ENCODE peak calls at places on chromosomes 6 and 20, in ten cellular contexts. X, Z, L, K, F, C, M, D, E and V are unnamed samples.
A peak's percentile ranks its signal among the peaks of the same experiment; 100 is the strongest.

GRCh38 chr20:49437057-49437456 is 45.4 kb downstream of the KCNB1 start:
- DNase-seq in E (no peak), C (no peak), F (no peak), X (no peak), D (no peak), M (no peak), K (no peak), L (no peak), Z (no peak), V (no peak)

GRCh38 chr6:168541307-168541706 is 100.3 kb downstream of the SMOC2 start:
- DNase-seq in E (no peak), L (no peak), F (no peak), K (no peak), C (no peak), D (no peak), M (no peak), Z (no peak), X (no peak), V (no peak)

GRCh38 chr6:74879234-74879633 is 326.6 kb downstream of the COL12A1 start:
- DNase-seq in Z (no peak), C (no peak), L (no peak), M (peak; percentile 63), D (no peak), X (peak; percentile 65), K (no peak), F (peak; percentile 96), E (no peak), V (no peak)

GRCh38 chr6:74814440-74814839 is 391.4 kb downstream of the COL12A1 start:
- DNase-seq in Z (no peak), M (no peak), D (no peak), C (no peak), F (no peak), K (no peak), L (no peak), X (no peak), E (no peak), V (no peak)

GRCh38 chr6:108896111-108896661 is 48.0 kb downstream of the ARMC2 start:
- DNase-seq in D (no peak), L (no peak), E (no peak), C (peak; percentile 89), K (no peak), X (peak; percentile 20), Z (no peak), M (peak; percentile 55), F (peak; percentile 74), V (no peak)

GRCh38 chr6:111642463-111643158 is 36.9 kb upstream of the TRAF3IP2 start:
- DNase-seq in L (peak; percentile 70), D (peak; percentile 51), M (peak; percentile 29), F (peak; percentile 72), X (peak; percentile 36), K (no peak), C (peak; percentile 80), Z (no peak), E (peak; percentile 59), V (peak; percentile 52)

GRCh38 chr6:167828325-167828956 is 1.7 kb downstream of the AFDN start:
- DNase-seq in M (no peak), D (peak; percentile 7), L (no peak), X (no peak), F (peak; percentile 61), C (no peak), E (no peak), Z (no peak), K (no peak), V (no peak)

GRCh38 chr6:47195251-47195650 is 114.5 kb downstream of the TNFRSF21 start:
- DNase-seq in D (no peak), K (peak; percentile 71), X (no peak), Z (no peak), M (no peak), L (no peak), F (no peak), E (no peak), C (no peak), V (peak; percentile 54)

GRCh38 chr6:113564401-113565161 is 292.6 kb upstream of the MARCKS start:
- DNase-seq in L (no peak), C (peak; percentile 12), K (peak; percentile 88), X (no peak), F (peak; percentile 21), Z (peak; percentile 5), D (no peak), M (peak; percentile 79), E (peak; percentile 67), V (peak; percentile 80)

GRCh38 chr6:30555428-30556005 is 772 bp downstream of the GNL1 start:
- DNase-seq in D (peak; percentile 44), Z (peak; percentile 29), F (peak; percentile 20), E (peak; percentile 52), X (peak; percentile 31), K (peak; percentile 75), L (no peak), M (no peak), C (peak; percentile 64), V (peak; percentile 58)

GRCh38 chr6:81718126-81718525 is 34.4 kb downstream of the TENT5A start:
- DNase-seq in F (no peak), K (no peak), E (no peak), X (no peak), L (no peak), M (no peak), C (no peak), Z (no peak), D (no peak), V (no peak)

GRCh38 chr6:6851862-6852261 is 255.9 kb upstream of the RREB1 start:
- DNase-seq in F (no peak), X (no peak), M (no peak), C (no peak), K (no peak), D (no peak), E (no peak), L (no peak), Z (no peak), V (no peak)

GRCh38 chr20:7893019-7893730 is 47.1 kb downstream of the HAO1 start:
- DNase-seq in C (peak; percentile 13), K (no peak), D (no peak), L (no peak), F (peak; percentile 72), Z (no peak), X (peak; percentile 14), M (no peak), E (no peak), V (no peak)

GRCh38 chr20:7459123-7459522 is 481.1 kb downstream of the HAO1 start:
- DNase-seq in L (no peak), F (peak; percentile 8), E (no peak), X (peak; percentile 2), K (no peak), D (no peak), M (no peak), Z (no peak), C (no peak), V (no peak)

GRCh38 chr20:41172296-41173140 is 35.2 kb downstream of the PLCG1 start:
- DNase-seq in F (no peak), D (no peak), Z (no peak), M (no peak), C (no peak), K (peak; percentile 57), E (no peak), X (no peak), L (no peak), V (peak; percentile 14)

GRCh38 chr6:147506704-147507114 is 1.8 kb upstream of the SAMD5 start:
- DNase-seq in C (peak; percentile 61), Z (peak; percentile 65), K (peak; percentile 81), D (no peak), L (no peak), M (no peak), F (peak; percentile 63), E (peak; percentile 70), X (peak; percentile 51), V (peak; percentile 66)
- TF ChIP-seq CTCF in C (peak; percentile 70), Z (peak; percentile 67), K (peak; percentile 66), D (peak; percentile 53), L (peak; percentile 82), M (peak; percentile 89), F (peak; percentile 65), E (peak; percentile 86), X (peak; percentile 76), V (peak; percentile 89)

DNA sequence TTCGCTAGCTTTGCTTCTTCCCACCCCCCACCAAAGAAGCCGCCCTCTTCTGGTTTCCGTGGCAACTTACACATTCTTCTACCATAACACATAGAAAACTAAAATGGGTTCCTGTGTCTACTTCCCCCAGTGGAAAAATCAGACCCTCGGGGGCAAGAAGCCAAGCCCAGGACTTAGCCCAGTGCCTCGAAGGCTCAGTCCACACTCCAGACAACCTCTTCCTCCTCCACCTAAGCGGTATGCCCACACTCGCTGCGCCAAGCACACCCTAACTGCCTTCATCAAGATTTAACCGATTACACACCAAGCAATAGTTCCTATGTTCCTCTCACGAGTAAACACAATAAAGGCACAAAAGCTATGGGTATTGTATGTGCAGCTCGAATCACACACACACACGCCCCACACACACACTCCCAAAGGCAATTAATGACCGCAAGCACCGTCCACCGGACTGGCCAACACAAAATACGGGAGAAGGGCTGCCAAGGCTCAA is 537 bp downstream of the PPIL4 start:
- DNase-seq in L (no peak), Z (peak; percentile 19), K (no peak), C (peak; percentile 74), X (peak; percentile 30), E (peak; percentile 24), F (peak; percentile 30), M (peak; percentile 41), D (peak; percentile 70), V (peak; percentile 30)
- TF ChIP-seq CTCF in L (no peak), Z (no peak), K (no peak), C (peak; percentile 3), X (peak; percentile 12), E (peak; percentile 4), F (no peak), M (no peak), D (peak; percentile 71), V (no peak)

GRCh38 chr6:133553652-133554051 is 312.5 kb downstream of the EYA4 start:
- DNase-seq in M (peak; percentile 56), F (peak; percentile 66), C (peak; percentile 57), Z (peak; percentile 19), K (no peak), X (peak; percentile 34), E (no peak), L (peak; percentile 56), D (peak; percentile 37), V (no peak)
- TF ChIP-seq CTCF in M (peak; percentile 67), F (peak; percentile 72), C (peak; percentile 49), Z (peak; percentile 55), K (peak; percentile 48), X (peak; percentile 77), E (peak; percentile 73), L (peak; percentile 64), D (peak; percentile 74), V (peak; percentile 57)

GRCh38 chr6:157527471-157527907 is 146.5 kb downstream of the ZDHHC14 start:
- DNase-seq in K (no peak), C (peak; percentile 70), Z (no peak), M (no peak), F (no peak), E (no peak), D (peak; percentile 14), X (no peak), L (no peak), V (peak; percentile 51)
- TF ChIP-seq CTCF in K (no peak), C (no peak), Z (no peak), M (no peak), F (no peak), E (no peak), D (no peak), X (no peak), L (no peak), V (no peak)

DNA sequence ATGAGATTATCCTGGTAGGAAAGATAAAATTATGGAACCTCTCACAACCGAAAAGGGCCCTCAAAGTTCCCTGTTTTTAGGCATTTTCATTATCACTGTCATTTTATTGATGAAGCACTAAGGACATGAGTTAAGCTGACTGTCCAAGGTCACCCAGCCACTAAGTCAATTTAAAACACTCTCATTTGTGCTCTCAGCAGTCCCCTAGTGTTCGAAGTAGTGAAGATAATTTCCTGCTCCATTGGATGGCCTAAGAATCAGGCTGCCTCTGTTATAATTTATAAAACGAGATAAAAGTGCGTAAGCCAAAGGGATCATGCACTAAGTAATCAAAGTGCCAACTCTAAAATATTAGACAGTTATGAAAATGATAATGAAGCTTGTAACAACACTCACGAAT is 169.1 kb downstream of the KIF16B start:
- DNase-seq in K (no peak), F (no peak), X (no peak), C (no peak), Z (no peak), E (no peak), L (no peak), M (no peak), D (no peak), V (no peak)
- TF ChIP-seq CTCF in K (no peak), F (no peak), X (no peak), C (no peak), Z (no peak), E (no peak), L (no peak), M (no peak), D (no peak), V (no peak)